ENCODE peak calls at places on chromosomes 16 and 17, in seven cellular contexts. Q, Y, V, S, W, U and G are unnamed samples.
A peak's percentile ranks its signal among the peaks of the same experiment; 100 is the strongest.

GRCh38 chr17:17739388-17740066 is 58.3 kb downstream of the RAI1 start:
- DNase-seq in Q (no peak), Y (no peak), V (no peak), S (no peak), W (peak; percentile 43), U (no peak), G (no peak)

GRCh38 chr16:6020162-6020980 is 922.8 kb upstream of the EEF2KMT start:
- DNase-seq in Q (no peak), Y (no peak), V (no peak), S (no peak), W (no peak), U (no peak), G (no peak)

GRCh38 chr17:80942360-80943345 is 49.0 kb upstream of the CHMP6 start:
- DNase-seq in Q (peak; percentile 70), Y (no peak), V (no peak), S (no peak), W (peak; percentile 91), U (no peak), G (peak; percentile 54)

GRCh38 chr17:5446786-5447185 is 7.8 kb upstream of the C1QBP start:
- DNase-seq in Q (no peak), Y (no peak), V (no peak), S (no peak), W (no peak), U (no peak), G (no peak)

GRCh38 chr17:4499431-4500187 is 928 bp downstream of the SPNS2 start:
- DNase-seq in Q (no peak), Y (no peak), V (peak; percentile 42), S (no peak), W (no peak), U (no peak), G (no peak)

GRCh38 chr17:80738987-80739730 is 194.5 kb downstream of the RPTOR start:
- DNase-seq in Q (no peak), Y (no peak), V (no peak), S (no peak), W (no peak), U (no peak), G (no peak)

GRCh38 chr17:73048170-73048569 is 44.3 kb downstream of the SLC39A11 start:
- DNase-seq in Q (no peak), Y (no peak), V (no peak), S (no peak), W (no peak), U (no peak), G (no peak)

GRCh38 chr16:69204106-69204655 is 17.2 kb downstream of the SNTB2 start:
- DNase-seq in Q (no peak), Y (no peak), V (no peak), S (no peak), W (no peak), U (no peak), G (no peak)

GRCh38 chr17:6711081-6711674 is 2.0 kb downstream of the SLC13A5 start:
- DNase-seq in Q (no peak), Y (no peak), V (no peak), S (no peak), W (no peak), U (no peak), G (no peak)

GRCh38 chr16:85017151-85017550 is 5.8 kb upstream of the ZDHHC7 start:
- DNase-seq in Q (no peak), Y (no peak), V (peak; percentile 54), S (peak; percentile 63), W (no peak), U (no peak), G (no peak)

GRCh38 chr17:72525225-72525988 is 404.6 kb downstream of the SOX9 start:
- DNase-seq in Q (no peak), Y (no peak), V (no peak), S (no peak), W (no peak), U (no peak), G (no peak)

GRCh38 chr16:14334366-14335105 is 263.4 kb downstream of the MRTFB start:
- DNase-seq in Q (peak; percentile 50), Y (no peak), V (no peak), S (no peak), W (peak; percentile 53), U (no peak), G (peak; percentile 60)

GRCh38 chr16:24430937-24431760 is 108.2 kb upstream of the RBBP6 start:
- DNase-seq in Q (no peak), Y (no peak), V (no peak), S (peak; percentile 73), W (no peak), U (no peak), G (no peak)

GRCh38 chr16:43294-43693 is 10.1 kb downstream of the POLR3K start:
- DNase-seq in Q (no peak), Y (no peak), V (no peak), S (no peak), W (no peak), U (no peak), G (no peak)

GRCh38 chr17:29347831-29348281 is 42.3 kb upstream of the TAOK1 start:
- DNase-seq in Q (peak; percentile 17), Y (no peak), V (no peak), S (no peak), W (peak; percentile 54), U (no peak), G (no peak)

GRCh38 chr16:9270424-9270823 is 179.0 kb downstream of the HAPSTR1 start:
- DNase-seq in Q (no peak), Y (no peak), V (no peak), S (no peak), W (no peak), U (no peak), G (no peak)

GRCh38 chr17:69018687-69019086 is 42.0 kb downstream of the ABCA9 start:
- DNase-seq in Q (no peak), Y (no peak), V (no peak), S (no peak), W (no peak), U (no peak), G (no peak)

GRCh38 chr17:61208301-61209098 is 191.1 kb upstream of the TBX2 start:
- DNase-seq in Q (no peak), Y (no peak), V (no peak), S (no peak), W (peak; percentile 34), U (no peak), G (no peak)

GRCh38 chr16:2752850-2753522 is 548 bp downstream of the SRRM2 start:
- DNase-seq in Q (no peak), Y (peak; percentile 9), V (peak; percentile 84), S (peak; percentile 89), W (peak; percentile 82), U (peak; percentile 58), G (peak; percentile 19)

GRCh38 chr16:49647673-49648072 is 208.2 kb downstream of the ZNF423 start:
- DNase-seq in Q (no peak), Y (no peak), V (no peak), S (no peak), W (no peak), U (no peak), G (no peak)

GRCh38 chr16:48561960-48562393 is 48.0 kb downstream of the N4BP1 start:
- DNase-seq in Q (no peak), Y (no peak), V (no peak), S (no peak), W (peak; percentile 43), U (no peak), G (no peak)

GRCh38 chr17:73934696-73935095 is 268.8 kb upstream of the RPL38 start:
- DNase-seq in Q (no peak), Y (no peak), V (no peak), S (no peak), W (no peak), U (no peak), G (no peak)

GRCh38 chr16:17947165-17947564 is 389.4 kb downstream of the NPIPA8 start:
- DNase-seq in Q (no peak), Y (no peak), V (no peak), S (no peak), W (no peak), U (no peak), G (no peak)

GRCh38 chr17:4633643-4634042 is 7.8 kb downstream of the ALOX15 start:
- DNase-seq in Q (no peak), Y (no peak), V (no peak), S (no peak), W (no peak), U (no peak), G (no peak)

GRCh38 chr16:76946879-76947278 is 244.1 kb upstream of the MON1B start:
- DNase-seq in Q (peak; percentile 44), Y (peak; percentile 36), V (no peak), S (peak; percentile 8), W (peak; percentile 90), U (no peak), G (peak; percentile 44)

GRCh38 chr16:25988089-25988488 is 296.3 kb downstream of the HS3ST4 start:
- DNase-seq in Q (no peak), Y (peak; percentile 87), V (no peak), S (no peak), W (no peak), U (no peak), G (no peak)

GRCh38 chr16:85717393-85718152 is 28.8 kb upstream of the GINS2 start:
- DNase-seq in Q (no peak), Y (peak; percentile 37), V (peak; percentile 73), S (peak; percentile 76), W (peak; percentile 69), U (peak; percentile 54), G (peak; percentile 42)

GRCh38 chr16:68715471-68715870 is 21.6 kb upstream of the CDH1 start:
- DNase-seq in Q (no peak), Y (no peak), V (no peak), S (no peak), W (no peak), U (no peak), G (no peak)

GRCh38 chr16:48291303-48291702 is 44.0 kb upstream of the ABCC11 start:
- DNase-seq in Q (no peak), Y (no peak), V (no peak), S (no peak), W (peak; percentile 67), U (no peak), G (no peak)

GRCh38 chr17:73769480-73769879 is 125.2 kb upstream of the SDK2 start:
- DNase-seq in Q (no peak), Y (no peak), V (no peak), S (no peak), W (no peak), U (no peak), G (no peak)

GRCh38 chr16:20792216-20792615 is 14.1 kb downstream of the ERI2 start:
- DNase-seq in Q (no peak), Y (no peak), V (no peak), S (no peak), W (no peak), U (no peak), G (no peak)

GRCh38 chr16:67833035-67833417 is 9.1 kb upstream of the THAP11 start:
- DNase-seq in Q (no peak), Y (no peak), V (peak; percentile 23), S (no peak), W (peak; percentile 41), U (no peak), G (no peak)